ENCODE peak calls at places on chromosomes 5 and 9, in ten cellular contexts. K is lower lobe of right lung, S is breast epithelium, C is pancreas, B is HCT116, F is heart right ventricle, I is aorta, E is Peyer's patch, O is H9, X is ascending aorta. L is an unnamed sample. For H3K9me3, the result is how much of the 10 kb centered on the place peaks cover.

GRCh38 chr5:96516631-96517071 is 83.6 kb upstream of the PCSK1 start:
- DNase-seq in K (no peak), S (no peak), F (no peak), I (no peak), O (no peak), C (no peak), X (no peak), B (no peak), E (no peak), L (no peak)

GRCh38 chr5:59485104-59485503 is 408.4 kb downstream of the PDE4D start:
- DNase-seq in B (no peak), F (no peak), E (no peak), O (no peak), S (no peak), K (no peak), I (no peak), X (no peak), C (no peak), L (no peak)

GRCh38 chr5:173235499-173236394 is 741 bp upstream of the NKX2-5 start:
- DNase-seq in O (peak), K (no peak), S (no peak), X (no peak), C (no peak), I (no peak), F (no peak), B (no peak), E (no peak), L (no peak)

GRCh38 chr9:127683723-127684122 is 23.1 kb upstream of the CFAP157 start:
- DNase-seq in S (no peak), I (no peak), X (no peak), E (no peak), O (no peak), B (no peak), F (no peak), K (no peak), C (no peak), L (no peak)

GRCh38 chr5:24365406-24365805 is 279.4 kb downstream of the CDH10 start:
- DNase-seq in E (no peak), B (no peak), I (no peak), X (no peak), S (no peak), C (no peak), O (no peak), F (no peak), K (no peak), L (no peak)

GRCh38 chr5:32754251-32754650 is 43.1 kb downstream of the NPR3 start:
- DNase-seq in K (no peak), I (no peak), O (no peak), E (no peak), S (no peak), X (no peak), B (no peak), C (no peak), F (no peak), L (no peak)

GRCh38 chr5:132103969-132104391 is 30.4 kb downstream of the CSF2 start:
- DNase-seq in X (no peak), E (no peak), K (peak), I (no peak), F (no peak), C (no peak), B (no peak), O (no peak), S (no peak), L (no peak)

GRCh38 chr5:52392321-52392720 is 395.4 kb upstream of the ITGA1 start:
- DNase-seq in I (no peak), X (no peak), S (no peak), F (no peak), K (no peak), E (no peak), B (no peak), O (no peak), C (no peak), L (no peak)

GRCh38 chr5:124902097-124902821 is 155.8 kb upstream of the ZNF608 start:
- DNase-seq in X (no peak), F (no peak), E (no peak), I (no peak), O (no peak), K (no peak), B (no peak), C (no peak), S (no peak), L (no peak)

GRCh38 chr5:131536211-131536826 is 98.7 kb downstream of the RAPGEF6 start:
- DNase-seq in C (no peak), I (no peak), O (no peak), B (no peak), S (no peak), F (no peak), K (no peak), X (no peak), E (no peak), L (no peak)

GRCh38 chr5:123449424-123449823 is 26.2 kb upstream of the CEP120 start:
- DNase-seq in K (no peak), X (no peak), F (no peak), B (no peak), C (no peak), S (no peak), I (no peak), E (no peak), O (no peak), L (no peak)

GRCh38 chr9:14987858-14988257 is 77.6 kb upstream of the FREM1 start:
- DNase-seq in O (no peak), C (no peak), S (no peak), B (no peak), K (no peak), E (no peak), X (no peak), I (no peak), F (no peak), L (no peak)

GRCh38 chr5:58235279-58235678 is 224.6 kb downstream of the PLK2 start:
- DNase-seq in O (no peak), S (no peak), K (no peak), I (no peak), B (no peak), X (no peak), F (no peak), E (no peak), C (no peak), L (no peak)

GRCh38 chr9:133534346-133535284 is at the start of gene ADAMTSL2:
- DNase-seq in X (peak), E (peak), O (peak), K (no peak), B (no peak), C (peak), S (no peak), I (peak), F (peak), L (peak)

GRCh38 chr9:126228111-126228778 is 98.4 kb upstream of the MVB12B start:
- DNase-seq in I (no peak), E (no peak), K (no peak), F (no peak), S (no peak), X (peak), C (no peak), O (no peak), B (no peak), L (no peak)

GRCh38 chr9:113854310-113854709 is 21.8 kb upstream of the ZNF618 start:
- DNase-seq in E (no peak), X (no peak), I (no peak), C (no peak), S (no peak), F (no peak), O (no peak), K (no peak), B (no peak), L (no peak)

GRCh38 chr5:14155075-14155474 is 11.9 kb downstream of the TRIO start:
- DNase-seq in K (no peak), C (no peak), S (no peak), I (no peak), X (no peak), F (no peak), B (no peak), O (no peak), E (no peak), L (no peak)

GRCh38 chr5:152838241-152838786 is 433.2 kb upstream of the NMUR2 start:
- DNase-seq in C (no peak), S (no peak), F (peak), K (no peak), X (no peak), E (no peak), O (no peak), I (no peak), B (no peak), L (no peak)

GRCh38 chr5:37838933-37839341 is 904 bp downstream of the GDNF start:
- DNase-seq in S (no peak), E (no peak), F (no peak), X (no peak), B (no peak), K (no peak), C (no peak), O (peak), I (no peak), L (no peak)

GRCh38 chr5:159975462-159976019 is 33.4 kb upstream of the TTC1 start:
- DNase-seq in I (peak), K (no peak), S (no peak), X (peak), B (peak), O (no peak), E (no peak), F (peak), C (no peak), L (no peak)

GRCh38 chr5:123119334-123119986 is 30.4 kb downstream of the PRDM6 start:
- DNase-seq in F (no peak), X (no peak), B (peak), S (no peak), O (peak), C (no peak), K (peak), E (no peak), I (peak), L (no peak)

GRCh38 chr9:126320158-126320922 is 6.3 kb upstream of the MVB12B start:
- DNase-seq in S (no peak), X (no peak), I (no peak), F (no peak), O (no peak), E (no peak), B (no peak), C (no peak), K (no peak), L (no peak)

GRCh38 chr9:84993105-84993504 is 323.6 kb downstream of the NTRK2 start:
- DNase-seq in K (no peak), E (no peak), X (no peak), O (no peak), I (no peak), S (no peak), C (no peak), B (no peak), F (no peak), L (no peak)

GRCh38 chr5:138465288-138466057 is at the start of gene EGR1:
- DNase-seq in X (peak), B (peak), E (peak), F (peak), K (peak), I (peak), C (peak), S (peak), O (peak), L (peak)

GRCh38 chr5:35963381-35963843 is 25.0 kb upstream of the CAPSL start:
- DNase-seq in F (no peak), I (no peak), K (no peak), E (no peak), C (no peak), X (no peak), B (no peak), O (peak), S (no peak), L (no peak)

GRCh38 chr9:137460363-137461315 is 1.5 kb upstream of the NSMF start:
- DNase-seq in F (peak), B (no peak), E (peak), K (no peak), I (peak), X (no peak), S (no peak), C (peak), O (peak), L (peak)

GRCh38 chr5:139744471-139745120 is 51.0 kb upstream of the PSD2 start:
- DNase-seq in X (no peak), I (no peak), E (peak), B (no peak), F (no peak), O (no peak), K (no peak), C (no peak), S (no peak), L (no peak)
- H3K27ac ChIP-seq in X (peak), I (peak), E (no peak), B (peak), F (no peak), O (no peak), K (no peak), C (peak), S (peak), L (no peak)

GRCh38 chr9:135647897-135648296 is 8.6 kb upstream of the GLT6D1 start:
- DNase-seq in C (no peak), K (no peak), B (no peak), I (no peak), S (no peak), X (no peak), O (peak), E (no peak), F (no peak), L (no peak)
- H3K9me3 ChIP-seq in C (under half), K (under half), B (under half), I (under half), S (under half), X (under half), O (under half), E (under half), F (half or more), L (under half)

DNA sequence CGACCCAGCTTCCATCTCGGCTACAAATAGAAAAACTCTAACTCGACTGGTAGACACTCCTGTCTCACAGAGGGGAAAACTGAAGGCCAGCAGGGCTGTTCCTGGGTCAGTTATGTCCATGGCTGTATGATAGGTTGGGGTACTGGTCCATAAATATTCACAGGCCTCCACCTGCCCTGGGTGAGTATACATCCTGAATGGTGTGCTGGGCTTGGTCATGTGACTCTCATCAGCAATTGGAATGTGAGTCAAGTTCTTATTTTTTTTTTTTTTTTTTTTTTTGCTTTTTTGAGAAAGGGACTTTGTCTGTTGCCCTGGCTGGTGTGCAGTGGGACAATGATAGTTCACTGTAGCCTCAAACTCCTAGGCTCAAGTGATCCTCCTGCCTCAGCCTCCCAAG is 58.3 kb upstream of the NEK6 start:
- DNase-seq in S (no peak), O (no peak), K (no peak), I (no peak), X (peak), B (no peak), E (no peak), F (no peak), C (no peak), L (no peak)
- H3K27ac ChIP-seq in S (no peak), O (no peak), K (no peak), I (no peak), X (no peak), B (no peak), E (peak), F (no peak), C (no peak), L (no peak)

GRCh38 chr5:28012538-28012937 is 974.2 kb upstream of the CDH9 start:
- DNase-seq in E (no peak), S (no peak), X (no peak), K (no peak), B (no peak), O (no peak), I (no peak), C (no peak), F (no peak), L (no peak)

GRCh38 chr5:28009526-28010025 is 971.2 kb upstream of the CDH9 start:
- DNase-seq in I (no peak), F (no peak), O (no peak), E (no peak), S (no peak), B (no peak), C (no peak), X (no peak), K (no peak), L (no peak)

GRCh38 chr5:28017178-28017577 is 978.8 kb upstream of the CDH9 start:
- DNase-seq in K (no peak), C (no peak), B (no peak), O (no peak), I (no peak), S (no peak), E (no peak), X (no peak), F (no peak), L (no peak)

DNA sequence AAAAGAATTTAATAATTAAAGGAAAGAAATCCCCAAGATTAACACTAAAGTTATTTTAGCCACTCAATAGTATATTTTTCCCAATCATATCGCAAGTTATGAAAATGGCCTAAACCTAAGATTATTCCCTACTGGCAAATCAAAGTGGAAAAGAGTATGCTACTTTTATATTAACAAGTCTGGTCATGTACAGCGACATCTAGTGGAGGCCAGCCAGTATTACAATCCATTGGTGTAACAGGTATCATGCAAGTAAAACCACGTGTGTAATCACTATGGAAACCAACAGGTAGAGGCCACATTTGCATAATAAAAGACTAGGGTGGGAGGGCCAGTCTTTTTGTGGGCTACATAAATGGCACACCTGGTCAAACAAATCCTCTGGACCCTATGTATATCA is 976.4 kb upstream of the CDH9 start:
- DNase-seq in C (no peak), O (no peak), B (peak), S (no peak), X (no peak), K (no peak), I (no peak), E (no peak), F (no peak), L (no peak)
- H3K9me3 ChIP-seq in C (under half), O (under half), B (under half), S (under half), X (under half), K (under half), I (under half), E (under half), F (half or more), L (under half)

GRCh38 chr5:74394924-74395880 is 245.3 kb downstream of the ENC1 start:
- DNase-seq in O (peak), S (no peak), F (no peak), B (no peak), E (no peak), C (peak), I (no peak), K (no peak), X (no peak), L (no peak)
- H3K27ac ChIP-seq in O (no peak), S (no peak), F (no peak), B (no peak), E (no peak), C (peak), I (no peak), K (no peak), X (no peak), L (no peak)

GRCh38 chr9:12232836-12233235 is 460.3 kb upstream of the TYRP1 start:
- DNase-seq in C (no peak), F (no peak), X (no peak), E (no peak), O (no peak), K (no peak), I (no peak), S (no peak), B (no peak), L (no peak)
- H3K9me3 ChIP-seq in C (under half), F (under half), X (under half), E (under half), O (under half), K (under half), I (under half), S (under half), B (under half), L (under half)

DNA sequence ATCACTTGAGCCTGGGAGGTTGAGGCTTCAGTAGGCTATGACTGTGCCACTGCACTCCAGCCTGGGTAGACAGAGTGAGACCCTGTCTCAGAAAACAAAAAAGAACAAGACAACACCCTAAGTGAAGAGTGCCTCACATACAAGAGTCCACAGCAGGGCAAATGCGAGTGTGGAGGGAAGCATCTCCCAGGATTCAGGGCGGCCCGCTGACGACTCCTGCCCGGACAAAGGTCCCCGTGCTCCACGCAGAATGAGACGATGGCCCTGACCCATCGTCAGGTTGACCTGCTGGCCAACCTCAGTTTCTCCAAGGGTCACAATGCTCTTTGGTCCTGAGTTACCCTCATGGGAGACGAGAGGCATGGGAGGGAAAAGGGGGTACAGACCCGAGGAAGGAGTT is 18.3 kb downstream of the MRNIP start:
- DNase-seq in S (no peak), X (no peak), K (peak), I (no peak), E (peak), F (no peak), B (no peak), O (no peak), C (peak), L (no peak)
- H3K27ac ChIP-seq in S (no peak), X (no peak), K (no peak), I (no peak), E (no peak), F (peak), B (no peak), O (no peak), C (no peak), L (no peak)

DNA sequence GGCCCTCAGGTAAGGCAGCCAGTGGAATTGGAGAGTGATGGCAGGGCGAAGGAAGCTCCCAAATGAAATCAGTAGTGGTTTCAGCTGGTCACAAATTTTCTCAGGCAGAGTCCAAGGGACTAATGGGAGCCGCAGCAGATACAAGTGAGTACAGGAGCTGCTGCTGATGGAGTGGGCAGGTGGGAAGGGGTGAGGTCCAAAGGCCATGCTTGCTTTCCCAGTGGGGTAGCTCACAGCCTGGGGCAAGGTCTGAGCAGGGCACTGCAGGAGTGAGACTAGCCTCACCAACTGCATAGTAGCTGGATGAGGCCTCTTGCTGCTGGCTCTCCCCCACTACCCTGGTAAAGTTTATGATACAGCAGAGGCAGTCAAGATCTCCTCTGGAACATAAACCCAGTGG is 38.2 kb downstream of the MTAP start:
- DNase-seq in I (no peak), E (no peak), B (no peak), X (no peak), F (no peak), S (no peak), K (no peak), O (no peak), C (no peak), L (no peak)
- H3K9me3 ChIP-seq in I (under half), E (under half), B (under half), X (under half), F (under half), S (under half), K (under half), O (under half), C (under half), L (under half)

GRCh38 chr5:107134931-107135330 is 535.8 kb downstream of the EFNA5 start:
- DNase-seq in O (no peak), C (no peak), E (no peak), S (no peak), I (no peak), K (no peak), X (no peak), B (no peak), F (no peak), L (no peak)

DNA sequence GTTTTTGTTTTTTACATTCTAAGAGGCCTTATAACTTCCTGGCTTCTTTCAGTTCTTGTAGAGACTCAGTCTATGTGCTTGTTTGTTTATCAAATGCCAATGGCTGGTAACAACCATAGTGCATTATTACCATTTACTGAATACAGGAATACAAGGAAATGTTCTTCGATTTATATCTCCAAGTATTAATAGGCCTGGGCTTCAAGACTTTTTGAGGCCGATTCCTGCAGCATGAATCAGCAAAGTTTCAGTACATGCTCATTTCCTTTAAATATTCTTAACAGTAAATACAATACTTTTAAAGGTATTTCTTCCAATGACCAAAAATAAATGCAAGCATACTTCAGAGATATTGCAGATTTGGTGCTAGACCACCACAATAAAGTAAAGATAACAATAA is 535.3 kb downstream of the EFNA5 start:
- DNase-seq in X (no peak), B (no peak), K (no peak), S (no peak), C (no peak), E (no peak), F (no peak), O (no peak), I (no peak), L (no peak)
- H3K27ac ChIP-seq in X (no peak), B (no peak), K (no peak), S (no peak), C (no peak), E (no peak), F (no peak), O (no peak), I (no peak), L (no peak)

GRCh38 chr9:135401218-135401617 is 78.4 kb upstream of the PPP1R26 start:
- DNase-seq in X (no peak), F (no peak), E (no peak), K (no peak), B (no peak), S (no peak), O (no peak), C (no peak), I (no peak), L (no peak)
- H3K9me3 ChIP-seq in X (under half), F (under half), E (under half), K (under half), B (under half), S (under half), O (under half), C (under half), I (under half), L (under half)